ENCODE peak calls at places on chromosome 3, in seven cellular contexts. One of them, this sample, is unnamed.

GRCh38 chr3:56878046-56878445 is 76.3 kb upstream of the ARHGEF3 start:
- DNase-seq in HL-60: no peak
- DNase-seq in pancreas: no peak
- DNase-seq in glutamatergic neuron: no peak
- DNase-seq in right cardiac atrium: no peak
- DNase-seq in EL: no peak
- DNase-seq in foreskin fibroblast: peak; percentile 3
- DNase-seq in this sample: no peak

GRCh38 chr3:142356818-142357217 is 91.0 kb downstream of the XRN1 start:
- DNase-seq in EL: no peak
- DNase-seq in pancreas: no peak
- DNase-seq in right cardiac atrium: no peak
- DNase-seq in glutamatergic neuron: no peak
- DNase-seq in HL-60: no peak
- DNase-seq in foreskin fibroblast: no peak
- DNase-seq in this sample: no peak

GRCh38 chr3:52771334-52771681 is 568 bp upstream of the NEK4 start:
- DNase-seq in EL: no peak
- DNase-seq in HL-60: no peak
- DNase-seq in foreskin fibroblast: no peak
- DNase-seq in right cardiac atrium: no peak
- DNase-seq in glutamatergic neuron: no peak
- DNase-seq in pancreas: no peak
- DNase-seq in this sample: no peak

GRCh38 chr3:178850452-178851166 is 221.0 kb downstream of the ZMAT3 start:
- DNase-seq in glutamatergic neuron: no peak
- DNase-seq in EL: no peak
- DNase-seq in pancreas: no peak
- DNase-seq in foreskin fibroblast: no peak
- DNase-seq in HL-60: no peak
- DNase-seq in right cardiac atrium: no peak
- DNase-seq in this sample: no peak

GRCh38 chr3:40663296-40663695 is 138.5 kb downstream of the ZNF621 start:
- DNase-seq in EL: no peak
- DNase-seq in HL-60: no peak
- DNase-seq in glutamatergic neuron: no peak
- DNase-seq in foreskin fibroblast: no peak
- DNase-seq in pancreas: no peak
- DNase-seq in right cardiac atrium: no peak
- DNase-seq in this sample: no peak

GRCh38 chr3:55128201-55128870 is 200.5 kb upstream of the LRTM1 start:
- DNase-seq in right cardiac atrium: no peak
- DNase-seq in foreskin fibroblast: peak; percentile 90
- DNase-seq in HL-60: no peak
- DNase-seq in glutamatergic neuron: no peak
- DNase-seq in pancreas: no peak
- DNase-seq in EL: peak; percentile 63
- DNase-seq in this sample: no peak

GRCh38 chr3:4038351-4038750 is 239.1 kb downstream of the LRRN1 start:
- DNase-seq in HL-60: no peak
- DNase-seq in pancreas: no peak
- DNase-seq in EL: no peak
- DNase-seq in glutamatergic neuron: peak; percentile 54
- DNase-seq in foreskin fibroblast: no peak
- DNase-seq in right cardiac atrium: peak; percentile 36
- DNase-seq in this sample: no peak

GRCh38 chr3:136186330-136186729 is 9.8 kb downstream of the MSL2 start:
- DNase-seq in foreskin fibroblast: no peak
- DNase-seq in right cardiac atrium: no peak
- DNase-seq in glutamatergic neuron: no peak
- DNase-seq in pancreas: no peak
- DNase-seq in EL: no peak
- DNase-seq in HL-60: peak; percentile 23
- DNase-seq in this sample: no peak

GRCh38 chr3:45104715-45105711 is 41.2 kb downstream of the CDCP1 start:
- DNase-seq in HL-60: no peak
- DNase-seq in pancreas: no peak
- DNase-seq in foreskin fibroblast: peak; percentile 74
- DNase-seq in right cardiac atrium: no peak
- DNase-seq in glutamatergic neuron: no peak
- DNase-seq in EL: peak; percentile 47
- DNase-seq in this sample: no peak

GRCh38 chr3:99323940-99324339 is 314.5 kb upstream of the COL8A1 start:
- DNase-seq in glutamatergic neuron: no peak
- DNase-seq in foreskin fibroblast: no peak
- DNase-seq in pancreas: no peak
- DNase-seq in HL-60: no peak
- DNase-seq in right cardiac atrium: no peak
- DNase-seq in EL: no peak
- DNase-seq in this sample: no peak

GRCh38 chr3:17339233-17339632 is 403.2 kb downstream of the TBC1D5 start:
- DNase-seq in HL-60: no peak
- DNase-seq in glutamatergic neuron: no peak
- DNase-seq in foreskin fibroblast: no peak
- DNase-seq in right cardiac atrium: no peak
- DNase-seq in pancreas: no peak
- DNase-seq in EL: no peak
- DNase-seq in this sample: no peak

GRCh38 chr3:126537116-126537729 is 13.3 kb downstream of the CHST13 start:
- DNase-seq in pancreas: no peak
- DNase-seq in glutamatergic neuron: peak; percentile 12
- DNase-seq in right cardiac atrium: no peak
- DNase-seq in EL: no peak
- DNase-seq in HL-60: no peak
- DNase-seq in foreskin fibroblast: no peak
- DNase-seq in this sample: no peak

GRCh38 chr3:45719761-45720487 is 30.7 kb downstream of the SACM1L start:
- DNase-seq in foreskin fibroblast: no peak
- DNase-seq in glutamatergic neuron: no peak
- DNase-seq in EL: no peak
- DNase-seq in pancreas: no peak
- DNase-seq in HL-60: no peak
- DNase-seq in right cardiac atrium: no peak
- DNase-seq in this sample: no peak

GRCh38 chr3:196969660-196970546 is 1.3 kb upstream of the PIGZ start:
- DNase-seq in foreskin fibroblast: peak; percentile 40
- DNase-seq in right cardiac atrium: peak; percentile 87
- DNase-seq in glutamatergic neuron: peak; percentile 81
- DNase-seq in pancreas: peak; percentile 65
- DNase-seq in EL: peak; percentile 64
- DNase-seq in HL-60: peak; percentile 56
- DNase-seq in this sample: peak; percentile 94

GRCh38 chr3:101735833-101736232 is 11.4 kb downstream of the CEP97 start:
- DNase-seq in pancreas: no peak
- DNase-seq in HL-60: no peak
- DNase-seq in glutamatergic neuron: no peak
- DNase-seq in right cardiac atrium: no peak
- DNase-seq in EL: no peak
- DNase-seq in foreskin fibroblast: no peak
- DNase-seq in this sample: no peak

GRCh38 chr3:55701997-55702396 is 214.9 kb upstream of the WNT5A start:
- DNase-seq in HL-60: no peak
- DNase-seq in glutamatergic neuron: no peak
- DNase-seq in EL: peak; percentile 40
- DNase-seq in pancreas: no peak
- DNase-seq in right cardiac atrium: no peak
- DNase-seq in foreskin fibroblast: no peak
- DNase-seq in this sample: no peak

GRCh38 chr3:6799264-6799915 is 61.5 kb upstream of the GRM7 start:
- DNase-seq in right cardiac atrium: no peak
- DNase-seq in foreskin fibroblast: no peak
- DNase-seq in pancreas: peak; percentile 40
- DNase-seq in glutamatergic neuron: peak; percentile 63
- DNase-seq in HL-60: peak; percentile 30
- DNase-seq in EL: no peak
- DNase-seq in this sample: no peak

GRCh38 chr3:170055209-170055608 is 17.4 kb downstream of the GPR160 start:
- DNase-seq in right cardiac atrium: no peak
- DNase-seq in glutamatergic neuron: no peak
- DNase-seq in pancreas: no peak
- DNase-seq in HL-60: no peak
- DNase-seq in EL: peak; percentile 41
- DNase-seq in foreskin fibroblast: no peak
- DNase-seq in this sample: no peak